ENCODE peak calls at places on chromosomes 13 and 19, in six cellular contexts. P is lower leg skin, W is AG10803, X is heart left ventricle, B is cardiac muscle cell, U is left ventricle myocardium inferior. L is an unnamed sample.

GRCh38 chr13:43784491-43784890 is 2.3 kb downstream of the ENOX1 start:
- DNase-seq in P (no peak), W (peak), X (no peak), B (no peak), U (no peak), L (no peak)

GRCh38 chr19:18649371-18650047 is 12.7 kb downstream of the KLHL26 start:
- DNase-seq in P (peak), W (peak), X (peak), B (peak), U (peak), L (no peak)

GRCh38 chr19:43611788-43612187 is at the start of gene SRRM5:
- DNase-seq in P (no peak), W (no peak), X (no peak), B (no peak), U (no peak), L (no peak)

GRCh38 chr13:113393572-113394503 is 29.9 kb upstream of the GRTP1 start:
- DNase-seq in P (peak), W (peak), X (peak), B (peak), U (peak), L (no peak)

GRCh38 chr13:21817878-21818277 is 147.0 kb downstream of the FGF9 start:
- DNase-seq in P (no peak), W (no peak), X (no peak), B (no peak), U (no peak), L (no peak)

GRCh38 chr19:30316000-30316491 is 56.1 kb upstream of the ZNF536 start:
- DNase-seq in P (no peak), W (no peak), X (no peak), B (no peak), U (no peak), L (no peak)

GRCh38 chr19:326851-327250 is 17.7 kb downstream of the MIER2 start:
- DNase-seq in P (no peak), W (no peak), X (no peak), B (no peak), U (no peak), L (no peak)

GRCh38 chr13:114088863-114089262 is 43.6 kb downstream of the RASA3 start:
- DNase-seq in P (no peak), W (no peak), X (no peak), B (no peak), U (no peak), L (no peak)

GRCh38 chr13:96993660-96994029 is 631 bp downstream of the OXGR1 start:
- DNase-seq in P (no peak), W (no peak), X (no peak), B (no peak), U (no peak), L (no peak)

GRCh38 chr13:72437458-72437857 is 290.0 kb downstream of the MZT1 start:
- DNase-seq in P (no peak), W (peak), X (no peak), B (no peak), U (no peak), L (peak)

GRCh38 chr19:43474487-43474886 is 9.1 kb upstream of the LYPD3 start:
- DNase-seq in P (no peak), W (no peak), X (no peak), B (no peak), U (no peak), L (no peak)

GRCh38 chr13:79780240-79780639 is 299.3 kb downstream of the NDFIP2 start:
- DNase-seq in P (no peak), W (peak), X (no peak), B (no peak), U (no peak), L (no peak)

GRCh38 chr13:21988624-21989023 is 317.8 kb downstream of the FGF9 start:
- DNase-seq in P (no peak), W (no peak), X (no peak), B (no peak), U (no peak), L (no peak)

GRCh38 chr13:50677687-50678463 is 165.6 kb downstream of the DLEU7 start:
- DNase-seq in P (no peak), W (peak), X (no peak), B (no peak), U (no peak), L (no peak)

GRCh38 chr13:39023316-39023715 is 14.6 kb downstream of the PROSER1 start:
- DNase-seq in P (no peak), W (peak), X (no peak), B (no peak), U (no peak), L (peak)

GRCh38 chr19:17123041-17123440 is 47.5 kb downstream of the MYO9B start:
- DNase-seq in P (no peak), W (no peak), X (no peak), B (no peak), U (no peak), L (no peak)

GRCh38 chr19:58021541-58022282 is 12.1 kb upstream of the ZSCAN1 start:
- DNase-seq in P (peak), W (peak), X (peak), B (peak), U (no peak), L (no peak)

GRCh38 chr13:59531571-59532091 is 632.1 kb downstream of the DIAPH3 start:
- DNase-seq in P (peak), W (peak), X (peak), B (peak), U (peak), L (peak)

GRCh38 chr19:18416778-18417249 is 2.4 kb upstream of the SSBP4 start:
- DNase-seq in P (peak), W (peak), X (peak), B (peak), U (peak), L (no peak)

GRCh38 chr13:47892374-47892773 is 108.7 kb downstream of the SUCLA2 start:
- DNase-seq in P (no peak), W (no peak), X (no peak), B (no peak), U (no peak), L (no peak)

GRCh38 chr13:112532837-112533745 is 54.9 kb downstream of the TUBGCP3 start:
- DNase-seq in P (no peak), W (no peak), X (no peak), B (no peak), U (no peak), L (no peak)

GRCh38 chr13:74675185-74675584 is 541.0 kb upstream of the KLF12 start:
- DNase-seq in P (no peak), W (peak), X (no peak), B (no peak), U (no peak), L (no peak)

GRCh38 chr19:30552593-30552992 is 180.4 kb downstream of the ZNF536 start:
- DNase-seq in P (no peak), W (no peak), X (no peak), B (no peak), U (no peak), L (no peak)

GRCh38 chr19:35292986-35293732 is 1.2 kb downstream of the MAG start:
- DNase-seq in P (no peak), W (no peak), X (no peak), B (no peak), U (no peak), L (no peak)

GRCh38 chr13:32515246-32515645 is 23.3 kb downstream of the N4BP2L2 start:
- DNase-seq in P (no peak), W (no peak), X (no peak), B (no peak), U (no peak), L (no peak)

GRCh38 chr19:661427-662196 is 1.4 kb downstream of the RNF126 start:
- DNase-seq in P (no peak), W (no peak), X (peak), B (peak), U (no peak), L (no peak)

GRCh38 chr19:43607238-43608205 is 4.4 kb upstream of the SRRM5 start:
- DNase-seq in P (no peak), W (no peak), X (no peak), B (no peak), U (no peak), L (no peak)

GRCh38 chr19:49533551-49534488 is 6.0 kb downstream of the RCN3 start:
- DNase-seq in P (peak), W (peak), X (peak), B (peak), U (peak), L (no peak)

GRCh38 chr19:44694184-44694579 is 4.8 kb upstream of the CEACAM16 start:
- DNase-seq in P (no peak), W (no peak), X (no peak), B (no peak), U (no peak), L (no peak)

GRCh38 chr19:16741084-16741483 is 21.4 kb downstream of the NWD1 start:
- DNase-seq in P (no peak), W (no peak), X (no peak), B (no peak), U (no peak), L (no peak)

GRCh38 chr19:48121909-48122371 is 11.3 kb upstream of the PLA2G4C start:
- DNase-seq in P (peak), W (no peak), X (no peak), B (peak), U (no peak), L (no peak)

GRCh38 chr19:18939163-18939562 is 1.9 kb downstream of the HOMER3 start:
- DNase-seq in P (no peak), W (no peak), X (no peak), B (no peak), U (no peak), L (no peak)

GRCh38 chr19:48330012-48330681 is 4.8 kb downstream of the EMP3 start:
- DNase-seq in P (peak), W (no peak), X (peak), B (peak), U (peak), L (no peak)

GRCh38 chr13:50421457-50422130 is 406.4 kb downstream of the KCNRG start:
- DNase-seq in P (no peak), W (peak), X (no peak), B (no peak), U (no peak), L (no peak)

GRCh38 chr13:79522583-79522982 is 41.6 kb downstream of the NDFIP2 start:
- DNase-seq in P (peak), W (peak), X (no peak), B (no peak), U (no peak), L (no peak)

GRCh38 chr13:35930665-35931631 is 200.2 kb downstream of the DCLK1 start:
- DNase-seq in P (no peak), W (no peak), X (no peak), B (no peak), U (no peak), L (no peak)

GRCh38 chr13:62663767-62664166 is 1248.1 kb upstream of the PCDH20 start:
- DNase-seq in P (no peak), W (no peak), X (no peak), B (no peak), U (no peak), L (no peak)

GRCh38 chr19:12567951-12568350 is 16.7 kb upstream of the ZNF564 start:
- DNase-seq in P (no peak), W (peak), X (no peak), B (no peak), U (no peak), L (no peak)

DNA sequence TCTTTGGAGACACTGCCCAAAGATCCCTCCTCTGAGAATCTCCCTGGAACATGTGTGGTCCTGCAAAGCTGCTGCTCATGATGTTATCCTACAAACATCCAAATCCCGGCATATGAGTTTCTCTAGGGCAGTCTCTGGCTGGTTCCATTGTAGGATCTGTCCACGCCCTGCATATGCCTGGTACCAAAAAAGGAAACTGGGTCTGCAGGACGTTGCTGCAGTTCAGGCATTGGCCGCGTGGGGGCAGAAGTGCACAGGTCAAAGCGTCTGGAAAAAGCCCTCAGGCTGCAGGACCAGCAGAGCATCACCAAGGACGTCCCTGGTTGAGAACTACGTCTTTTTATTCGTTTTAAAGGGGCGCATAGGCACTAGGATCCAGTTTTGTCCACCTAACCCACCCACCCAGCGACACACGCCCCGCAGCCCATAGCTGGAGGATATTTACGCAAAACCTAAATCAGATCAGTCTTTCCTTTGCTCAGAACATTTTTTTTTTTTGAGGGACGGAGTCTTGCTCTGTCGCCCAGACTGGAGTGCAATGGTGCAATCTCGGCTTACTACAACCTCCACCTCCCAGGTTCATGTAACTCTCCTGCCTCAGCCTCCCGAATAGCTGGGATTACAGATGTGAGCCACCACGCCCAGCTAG is 12.9 kb upstream of the ZNF564 start:
- DNase-seq in P (peak), W (peak), X (peak), B (peak), U (peak), L (peak)
- TF ChIP-seq CTCF in P (peak), W (peak), X (peak), B (peak), U (peak), L (peak)

GRCh38 chr19:55675661-55676354 is 782 bp downstream of the EPN1 start:
- DNase-seq in P (no peak), W (no peak), X (no peak), B (no peak), U (no peak), L (no peak)

GRCh38 chr19:55673889-55674288 is 1.1 kb upstream of the EPN1 start:
- DNase-seq in P (no peak), W (no peak), X (no peak), B (no peak), U (no peak), L (no peak)

GRCh38 chr19:55673465-55673864 is 1.6 kb upstream of the EPN1 start:
- DNase-seq in P (no peak), W (no peak), X (no peak), B (no peak), U (no peak), L (no peak)

GRCh38 chr19:55674841-55675660 is at the start of gene EPN1:
- DNase-seq in P (peak), W (peak), X (peak), B (peak), U (peak), L (peak)

GRCh38 chr19:55674459-55674840 is 576 bp upstream of the EPN1 start:
- DNase-seq in P (no peak), W (no peak), X (no peak), B (no peak), U (no peak), L (no peak)
- H3K4me3 ChIP-seq in P (peak), W (peak), X (peak), B (peak), U (peak), L (peak)

GRCh38 chr19:15519433-15519976 is 11.2 kb downstream of the CYP4F22 start:
- DNase-seq in P (no peak), W (no peak), X (no peak), B (no peak), U (no peak), L (no peak)
- TF ChIP-seq CTCF in P (no peak), W (no peak), X (no peak), B (no peak), U (no peak), L (no peak)

GRCh38 chr19:5580116-5580515 is 12.4 kb upstream of the TINCR start:
- DNase-seq in P (no peak), W (no peak), X (no peak), B (no peak), U (no peak), L (no peak)

GRCh38 chr19:5579286-5579685 is 11.5 kb upstream of the TINCR start:
- DNase-seq in P (no peak), W (no peak), X (no peak), B (no peak), U (no peak), L (no peak)

GRCh38 chr19:5579697-5580096 is 11.9 kb upstream of the TINCR start:
- DNase-seq in P (no peak), W (no peak), X (no peak), B (no peak), U (no peak), L (no peak)

GRCh38 chr19:5575553-5575952 is 7.8 kb upstream of the TINCR start:
- DNase-seq in P (no peak), W (no peak), X (no peak), B (no peak), U (no peak), L (no peak)

DNA sequence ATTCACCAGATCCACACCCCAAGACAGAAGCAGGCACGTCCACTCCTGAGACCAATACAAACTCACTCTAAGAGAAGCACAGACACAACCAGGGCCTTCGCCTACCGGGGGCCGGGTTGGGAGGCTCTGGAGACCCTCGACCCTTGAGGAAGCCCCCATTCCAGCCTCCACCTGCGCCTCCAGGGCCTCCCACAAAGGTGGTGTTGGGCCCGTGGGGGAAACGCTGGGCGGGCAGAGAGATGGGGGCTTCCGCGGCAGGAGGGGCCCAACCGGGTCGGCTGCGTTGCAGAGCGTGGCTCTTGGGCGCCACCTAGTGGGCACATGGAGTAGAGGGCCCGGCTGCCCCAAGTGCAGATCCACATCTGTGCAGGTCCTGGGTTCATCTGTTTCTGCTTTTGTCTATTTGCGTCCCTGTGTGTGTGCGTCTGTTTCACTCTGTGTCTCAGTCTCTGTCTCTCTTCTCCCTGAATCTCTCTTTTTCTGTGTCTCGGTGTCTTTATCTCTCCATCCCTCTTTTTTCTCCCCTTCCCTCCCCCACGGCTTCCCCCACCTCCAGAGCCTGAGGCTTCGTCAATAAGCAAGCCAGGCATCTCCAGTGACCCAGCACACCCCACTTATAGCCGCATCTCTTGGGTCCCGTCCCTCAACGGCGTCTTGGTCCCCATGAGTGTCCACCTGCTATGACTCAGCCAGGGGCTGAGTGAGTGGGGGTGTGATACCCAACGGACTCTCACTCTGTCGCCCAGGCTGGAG is 10.5 kb upstream of the TINCR start:
- DNase-seq in P (peak), W (peak), X (peak), B (peak), U (peak), L (no peak)
- H3K4me3 ChIP-seq in P (no peak), W (peak), X (no peak), B (no peak), U (peak), L (peak)

DNA sequence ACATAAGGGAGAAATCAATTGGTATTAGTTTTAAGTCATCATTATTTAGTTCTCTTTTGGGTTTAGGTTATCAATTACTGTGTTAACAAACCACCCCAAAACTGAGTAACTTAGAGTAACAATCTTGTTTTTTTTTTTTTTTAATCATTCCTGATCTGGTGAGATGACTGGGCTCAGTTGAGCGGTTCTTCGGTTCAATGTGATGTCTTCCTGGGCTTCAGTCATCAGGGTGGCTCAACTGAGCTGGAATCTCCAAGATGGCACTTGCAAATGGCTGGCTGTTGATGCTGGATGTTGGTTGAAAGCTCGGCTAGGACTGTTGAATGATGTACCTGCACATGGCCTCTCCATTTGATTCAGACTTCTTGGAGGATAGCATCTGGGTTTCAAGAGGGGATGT is 3.2 kb upstream of the TARM1 start:
- DNase-seq in P (no peak), W (no peak), X (no peak), B (no peak), U (no peak), L (no peak)
- TF ChIP-seq CTCF in P (no peak), W (no peak), X (no peak), B (no peak), U (no peak), L (no peak)

GRCh38 chr19:42199440-42200115 is 17.9 kb downstream of the DEDD2 start:
- DNase-seq in P (peak), W (no peak), X (peak), B (no peak), U (peak), L (no peak)

GRCh38 chr19:42203700-42204099 is 13.8 kb downstream of the DEDD2 start:
- DNase-seq in P (no peak), W (no peak), X (no peak), B (no peak), U (no peak), L (no peak)

GRCh38 chr19:42202290-42202867 is 15.1 kb downstream of the DEDD2 start:
- DNase-seq in P (no peak), W (no peak), X (no peak), B (no peak), U (no peak), L (no peak)

GRCh38 chr19:42200116-42200740 is 17.2 kb downstream of the DEDD2 start:
- DNase-seq in P (no peak), W (no peak), X (no peak), B (no peak), U (no peak), L (no peak)

GRCh38 chr19:42201489-42202289 is 15.8 kb downstream of the DEDD2 start:
- DNase-seq in P (no peak), W (no peak), X (peak), B (no peak), U (peak), L (no peak)
- H3K4me3 ChIP-seq in P (no peak), W (no peak), X (no peak), B (no peak), U (no peak), L (no peak)

GRCh38 chr13:46050771-46051170 is 1.8 kb downstream of the ZC3H13 start:
- DNase-seq in P (no peak), W (no peak), X (no peak), B (no peak), U (no peak), L (no peak)
- TF ChIP-seq CTCF in P (no peak), W (no peak), X (no peak), B (no peak), U (no peak), L (no peak)

GRCh38 chr19:33818426-33818825 is 21.8 kb downstream of the KCTD15 start:
- DNase-seq in P (no peak), W (no peak), X (no peak), B (no peak), U (no peak), L (no peak)

GRCh38 chr19:33821871-33822270 is 25.2 kb downstream of the KCTD15 start:
- DNase-seq in P (no peak), W (no peak), X (no peak), B (no peak), U (no peak), L (no peak)

GRCh38 chr19:33823341-33823740 is 26.7 kb downstream of the KCTD15 start:
- DNase-seq in P (no peak), W (no peak), X (peak), B (no peak), U (no peak), L (no peak)

GRCh38 chr19:33819496-33819874 is 22.8 kb downstream of the KCTD15 start:
- DNase-seq in P (no peak), W (no peak), X (no peak), B (no peak), U (no peak), L (no peak)

GRCh38 chr19:33819875-33820781 is 23.5 kb downstream of the KCTD15 start:
- DNase-seq in P (peak), W (peak), X (peak), B (peak), U (peak), L (no peak)
- H3K4me3 ChIP-seq in P (no peak), W (peak), X (peak), B (peak), U (peak), L (peak)

L was measured in AG04449.